ENCODE peak calls at places on chromosome 10, in five cellular contexts. P is IMR-90, Q is NB4, X is prostate gland, U is A549. O is an unnamed sample.
A peak's percentile ranks its signal among the peaks of the same experiment; 100 is the strongest.

GRCh38 chr10:109924100-109924499 is 789 bp upstream of the XPNPEP1 start:
- DNase-seq in P (no peak), Q (no peak), X (no peak), U (no peak), O (peak; percentile 26)

GRCh38 chr10:119650692-119651513 is at the start of gene BAG3:
- DNase-seq in P (peak; percentile 92), Q (peak; percentile 88), X (peak; percentile 94), U (peak; percentile 88), O (peak; percentile 93)

GRCh38 chr10:76001019-76001418 is 569.6 kb downstream of the LRMDA start:
- DNase-seq in P (no peak), Q (no peak), X (no peak), U (peak; percentile 14), O (no peak)

GRCh38 chr10:86970152-86970886 is 2.0 kb downstream of the ADIRF start:
- DNase-seq in P (peak; percentile 51), Q (peak; percentile 53), X (peak; percentile 63), U (no peak), O (peak; percentile 56)

GRCh38 chr10:70343712-70344111 is 38.7 kb downstream of the LRRC20 start:
- DNase-seq in P (no peak), Q (no peak), X (no peak), U (no peak), O (no peak)

GRCh38 chr10:132452216-132452650 is 55.2 kb downstream of the PWWP2B start:
- DNase-seq in P (no peak), Q (peak; percentile 54), X (no peak), U (no peak), O (no peak)

GRCh38 chr10:127102176-127102575 is 94.2 kb downstream of the INSYN2A start:
- DNase-seq in P (no peak), Q (no peak), X (no peak), U (no peak), O (no peak)

GRCh38 chr10:86376852-86377796 is 10.5 kb upstream of the GRID1 start:
- DNase-seq in P (peak; percentile 28), Q (peak; percentile 80), X (peak; percentile 55), U (peak; percentile 71), O (peak; percentile 74)

GRCh38 chr10:132471484-132471883 is 66.1 kb upstream of the INPP5A start:
- DNase-seq in P (no peak), Q (no peak), X (no peak), U (no peak), O (no peak)

GRCh38 chr10:103968441-103969391 is 1.8 kb downstream of the SLK start:
- DNase-seq in P (peak; percentile 24), Q (peak; percentile 28), X (no peak), U (no peak), O (no peak)

GRCh38 chr10:77873558-77874380 is 52.8 kb downstream of the DLG5 start:
- DNase-seq in P (peak; percentile 42), Q (peak; percentile 94), X (peak; percentile 81), U (peak; percentile 25), O (peak; percentile 91)

GRCh38 chr10:77872947-77873557 is 53.5 kb downstream of the DLG5 start:
- DNase-seq in P (no peak), Q (peak; percentile 36), X (no peak), U (no peak), O (no peak)

GRCh38 chr10:77869626-77870420 is 56.7 kb downstream of the DLG5 start:
- DNase-seq in P (no peak), Q (no peak), X (no peak), U (no peak), O (no peak)

GRCh38 chr10:77874872-77875271 is 51.7 kb downstream of the DLG5 start:
- DNase-seq in P (no peak), Q (no peak), X (no peak), U (no peak), O (no peak)

GRCh38 chr10:77872151-77872946 is 54.2 kb downstream of the DLG5 start:
- DNase-seq in P (peak; percentile 31), Q (peak; percentile 19), X (peak; percentile 79), U (no peak), O (peak; percentile 52)
- TF ChIP-seq POLR2A in P (no peak), Q (no peak), X (no peak), U (no peak), O (no peak)

DNA sequence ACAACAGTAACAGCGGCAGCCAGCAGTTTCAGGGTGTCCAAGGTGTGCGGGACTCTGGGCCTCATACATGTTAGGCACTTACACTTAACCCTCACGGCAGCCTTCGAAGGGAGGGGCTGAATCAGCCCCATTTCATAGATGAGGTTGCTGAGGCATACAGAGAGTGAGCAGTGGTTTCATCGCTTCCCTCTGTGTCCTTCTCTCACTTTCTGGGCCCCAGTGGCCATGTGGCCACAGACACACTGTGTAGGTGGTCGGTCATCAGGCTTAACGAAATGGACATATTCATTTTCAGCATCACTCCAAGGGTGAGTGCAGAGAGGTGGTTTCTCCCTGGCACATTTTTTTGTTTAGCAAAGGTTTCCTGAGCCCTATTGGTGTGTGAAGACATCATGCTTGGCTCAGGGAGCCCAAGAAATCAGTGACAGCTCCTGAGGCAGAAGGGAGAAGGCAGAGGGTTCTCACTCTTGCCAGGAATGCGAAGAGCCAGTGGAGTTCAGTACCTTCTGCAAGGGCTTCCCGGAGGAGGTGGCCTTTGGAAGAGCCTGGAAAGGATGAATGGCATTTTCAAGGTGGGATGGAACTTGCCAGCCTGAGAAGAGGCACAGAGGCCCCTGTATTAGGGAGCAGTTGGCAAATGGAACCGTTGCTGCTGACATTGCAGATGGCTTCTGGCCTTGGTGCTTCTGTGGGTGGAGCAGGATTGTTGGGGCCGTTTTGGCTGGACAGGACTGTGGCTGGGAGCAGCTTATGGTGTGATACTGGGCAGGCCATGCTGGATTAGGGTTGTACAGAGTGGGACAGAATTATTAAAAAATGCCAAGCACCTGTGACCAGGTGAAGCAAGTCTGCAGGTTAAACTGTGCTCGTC is 61.7 kb upstream of the PPIF start:
- DNase-seq in P (no peak), Q (peak; percentile 44), X (no peak), U (no peak), O (no peak)
- H3K4me3 ChIP-seq in P (no peak overlapping the region), Q (no peak overlapping the region), X (no peak overlapping the region), U (no peak overlapping the region), O (no peak overlapping the region)

GRCh38 chr10:88565072-88565471 is 18.0 kb downstream of the RNLS start:
- DNase-seq in P (peak; percentile 61), Q (peak; percentile 58), X (no peak), U (peak; percentile 39), O (no peak)
- TF ChIP-seq CTCF in P (peak; percentile 63), Q (no peak), X (peak; percentile 52), U (peak; percentile 64), O (no peak)

DNA sequence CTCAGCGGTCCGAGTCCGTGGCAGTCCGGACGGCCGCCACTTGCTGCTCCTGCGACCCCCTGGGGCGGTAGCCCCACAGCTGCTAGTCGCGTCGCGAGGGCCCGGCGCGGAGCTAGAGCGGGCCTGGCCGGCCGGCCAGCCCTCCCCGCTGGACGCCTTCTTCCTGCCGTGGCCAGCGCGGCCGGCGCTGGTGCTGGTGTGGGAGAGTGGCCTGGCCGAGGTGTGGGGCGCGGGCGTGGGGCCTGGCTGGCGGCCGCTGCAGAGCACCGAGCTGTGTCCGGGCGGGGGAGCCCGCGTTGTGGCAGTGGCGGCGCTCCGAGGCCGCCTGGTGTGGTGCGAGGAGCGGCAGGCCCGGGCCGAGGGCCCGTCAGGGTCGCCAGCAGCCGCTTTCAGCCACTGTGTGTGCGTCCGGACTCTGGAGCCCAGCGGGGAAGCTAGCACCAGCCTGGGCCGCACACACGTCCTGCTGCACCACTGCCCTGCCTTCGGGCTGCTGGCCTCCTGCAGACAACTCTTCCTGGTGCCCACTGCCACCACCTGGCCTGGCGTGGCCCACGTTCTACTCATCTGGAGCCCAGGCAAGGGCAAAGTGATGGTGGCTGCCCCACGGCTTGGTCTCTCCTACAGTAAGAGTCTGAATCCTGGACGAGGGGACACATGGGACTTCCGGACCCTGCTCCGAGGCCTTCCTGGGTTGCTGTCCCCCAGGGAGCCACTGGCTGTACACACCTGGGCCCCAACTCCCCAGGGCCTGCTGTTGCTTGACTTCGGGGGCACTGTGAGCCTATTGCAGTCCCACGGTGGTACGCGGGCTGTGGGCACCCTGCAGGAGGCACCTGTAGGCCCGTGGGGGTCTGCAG is 642 bp downstream of the HPS6 start:
- DNase-seq in P (peak; percentile 13), Q (peak; percentile 60), X (peak; percentile 9), U (peak; percentile 48), O (peak; percentile 35)
- TF ChIP-seq POLR2A in P (no peak), Q (no peak), X (no peak), U (no peak), O (no peak)

DNA sequence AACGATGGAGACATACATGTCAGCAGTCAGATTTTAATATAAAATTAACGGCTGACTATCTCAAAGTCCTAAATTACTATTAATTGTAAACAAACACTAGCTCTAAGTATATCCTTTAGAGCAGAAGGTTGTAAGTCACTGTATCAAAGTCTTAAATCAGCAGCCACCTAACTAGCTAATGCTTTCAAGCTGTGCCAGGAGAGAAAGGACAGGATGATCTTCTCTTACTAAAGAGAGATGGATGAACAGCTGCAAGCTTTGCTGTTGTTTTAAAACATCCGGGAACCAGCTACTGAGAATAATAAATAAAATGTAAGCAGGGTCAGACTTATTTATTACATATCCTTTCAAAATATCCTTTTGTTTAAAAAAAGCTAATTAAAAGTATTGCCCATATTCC is 24.0 kb upstream of the ABLIM1 start:
- DNase-seq in P (no peak), Q (no peak), X (no peak), U (no peak), O (no peak)
- H3K4me3 ChIP-seq in P (no peak overlapping the region), Q (no peak overlapping the region), X (no peak overlapping the region), U (no peak overlapping the region), O (no peak overlapping the region)

GRCh38 chr10:123655763-123656162 is 10.4 kb upstream of the GPR26 start:
- DNase-seq in P (no peak), Q (no peak), X (no peak), U (no peak), O (no peak)
- TF ChIP-seq CTCF in P (no peak), Q (no peak), X (no peak), U (no peak), O (no peak)

GRCh38 chr10:73416571-73416970 is 2.7 kb upstream of the ANXA7 start:
- DNase-seq in P (no peak), Q (no peak), X (no peak), U (no peak), O (no peak)

GRCh38 chr10:73410897-73411296 is 3.0 kb downstream of the ANXA7 start:
- DNase-seq in P (no peak), Q (no peak), X (no peak), U (no peak), O (no peak)

GRCh38 chr10:73414230-73414981 is 548 bp upstream of the ANXA7 start:
- DNase-seq in P (no peak), Q (no peak), X (no peak), U (no peak), O (no peak)

GRCh38 chr10:73413108-73413527 is 740 bp downstream of the ANXA7 start:
- DNase-seq in P (no peak), Q (peak; percentile 69), X (peak; percentile 35), U (peak; percentile 80), O (peak; percentile 59)

GRCh38 chr10:73413528-73414229 is at the start of gene ANXA7:
- DNase-seq in P (peak; percentile 75), Q (peak; percentile 93), X (peak; percentile 93), U (peak; percentile 88), O (peak; percentile 97)
- TF ChIP-seq POLR2A in P (peak; percentile 81), Q (peak; percentile 83), X (peak; percentile 72), U (peak; percentile 62), O (peak; percentile 6)